ENCODE peak calls at places on chromosomes 6 and 20, in five cellular contexts. R, T, D, A and L are unnamed samples.

GRCh38 chr6:94269256-94269655 is 849.9 kb upstream of the EPHA7 start:
- DNase-seq in R (no peak), T (no peak), D (no peak), A (no peak), L (no peak)

GRCh38 chr6:76684881-76685280 is 612.4 kb upstream of the IMPG1 start:
- DNase-seq in R (no peak), T (peak; percentile 48), D (no peak), A (no peak), L (no peak)

GRCh38 chr20:33301192-33301930 is 18.3 kb downstream of the BPIFB1 start:
- DNase-seq in R (no peak), T (no peak), D (no peak), A (no peak), L (no peak)

GRCh38 chr20:47181056-47181862 is 175.2 kb downstream of the ZMYND8 start:
- DNase-seq in R (no peak), T (peak; percentile 61), D (no peak), A (peak; percentile 54), L (no peak)

GRCh38 chr6:149834513-149835481 is 29.4 kb downstream of the LRP11 start:
- DNase-seq in R (no peak), T (peak; percentile 60), D (no peak), A (peak; percentile 72), L (no peak)

GRCh38 chr20:23920936-23921335 is 41.4 kb upstream of the CST5 start:
- DNase-seq in R (no peak), T (no peak), D (no peak), A (no peak), L (no peak)

GRCh38 chr6:129402244-129402643 is 307.7 kb downstream of the ARHGAP18 start:
- DNase-seq in R (no peak), T (no peak), D (no peak), A (no peak), L (no peak)

GRCh38 chr6:89347825-89348224 is 4.7 kb downstream of the UBE2J1 start:
- DNase-seq in R (no peak), T (no peak), D (no peak), A (no peak), L (peak; percentile 55)

GRCh38 chr20:43550456-43550855 is 8.4 kb upstream of the SGK2 start:
- DNase-seq in R (no peak), T (peak; percentile 88), D (peak; percentile 64), A (no peak), L (no peak)

GRCh38 chr20:63861365-63861934 is at the start of gene ABHD16B:
- DNase-seq in R (peak; percentile 46), T (no peak), D (no peak), A (no peak), L (no peak)

GRCh38 chr6:91299544-91300491 is 712.9 kb upstream of the MAP3K7 start:
- DNase-seq in R (no peak), T (no peak), D (no peak), A (no peak), L (no peak)

GRCh38 chr6:10557886-10558285 is 36.7 kb downstream of the GCNT2 start:
- DNase-seq in R (no peak), T (no peak), D (no peak), A (no peak), L (no peak)

GRCh38 chr20:8549192-8549591 is 417.1 kb downstream of the PLCB1 start:
- DNase-seq in R (no peak), T (no peak), D (no peak), A (no peak), L (no peak)

GRCh38 chr6:12291785-12292604 is 1.8 kb downstream of the EDN1 start:
- DNase-seq in R (no peak), T (peak; percentile 75), D (peak; percentile 66), A (no peak), L (no peak)

GRCh38 chr6:46954819-46955520 is 33.2 kb upstream of the ADGRF5 start:
- DNase-seq in R (no peak), T (no peak), D (no peak), A (no peak), L (no peak)

GRCh38 chr20:38975539-38976120 is 13.5 kb downstream of the DHX35 start:
- DNase-seq in R (no peak), T (no peak), D (no peak), A (no peak), L (no peak)

GRCh38 chr6:110626442-110626841 is 150.0 kb upstream of the SLC22A16 start:
- DNase-seq in R (no peak), T (no peak), D (no peak), A (no peak), L (no peak)

GRCh38 chr6:79803917-79804316 is 143.4 kb downstream of the ELOVL4 start:
- DNase-seq in R (no peak), T (no peak), D (no peak), A (no peak), L (no peak)

GRCh38 chr6:19757036-19757435 is 80.1 kb upstream of the ID4 start:
- DNase-seq in R (no peak), T (no peak), D (no peak), A (no peak), L (no peak)

GRCh38 chr6:19753822-19754221 is 83.3 kb upstream of the ID4 start:
- DNase-seq in R (no peak), T (peak; percentile 5), D (no peak), A (no peak), L (no peak)

GRCh38 chr6:19754686-19755085 is 82.5 kb upstream of the ID4 start:
- DNase-seq in R (no peak), T (no peak), D (no peak), A (no peak), L (no peak)

GRCh38 chr6:19761114-19761513 is 76.1 kb upstream of the ID4 start:
- DNase-seq in R (no peak), T (no peak), D (no peak), A (no peak), L (no peak)

GRCh38 chr6:19759117-19759880 is 77.9 kb upstream of the ID4 start:
- DNase-seq in R (no peak), T (no peak), D (no peak), A (no peak), L (no peak)
- H3K4me3 ChIP-seq in R (no peak overlapping the region), T (no peak overlapping the region), D (no peak overlapping the region), A (no peak overlapping the region), L (no peak overlapping the region)

GRCh38 chr20:49583343-49583668 is 15.4 kb upstream of the PTGIS start:
- DNase-seq in R (no peak), T (no peak), D (no peak), A (no peak), L (no peak)

GRCh38 chr20:49580818-49581174 is 12.9 kb upstream of the PTGIS start:
- DNase-seq in R (no peak), T (no peak), D (no peak), A (no peak), L (no peak)

GRCh38 chr20:49581482-49581881 is 13.5 kb upstream of the PTGIS start:
- DNase-seq in R (no peak), T (no peak), D (no peak), A (no peak), L (no peak)

GRCh38 chr20:49583669-49584417 is 15.9 kb upstream of the PTGIS start:
- DNase-seq in R (peak; percentile 81), T (peak; percentile 94), D (peak; percentile 58), A (no peak), L (peak; percentile 56)

DNA sequence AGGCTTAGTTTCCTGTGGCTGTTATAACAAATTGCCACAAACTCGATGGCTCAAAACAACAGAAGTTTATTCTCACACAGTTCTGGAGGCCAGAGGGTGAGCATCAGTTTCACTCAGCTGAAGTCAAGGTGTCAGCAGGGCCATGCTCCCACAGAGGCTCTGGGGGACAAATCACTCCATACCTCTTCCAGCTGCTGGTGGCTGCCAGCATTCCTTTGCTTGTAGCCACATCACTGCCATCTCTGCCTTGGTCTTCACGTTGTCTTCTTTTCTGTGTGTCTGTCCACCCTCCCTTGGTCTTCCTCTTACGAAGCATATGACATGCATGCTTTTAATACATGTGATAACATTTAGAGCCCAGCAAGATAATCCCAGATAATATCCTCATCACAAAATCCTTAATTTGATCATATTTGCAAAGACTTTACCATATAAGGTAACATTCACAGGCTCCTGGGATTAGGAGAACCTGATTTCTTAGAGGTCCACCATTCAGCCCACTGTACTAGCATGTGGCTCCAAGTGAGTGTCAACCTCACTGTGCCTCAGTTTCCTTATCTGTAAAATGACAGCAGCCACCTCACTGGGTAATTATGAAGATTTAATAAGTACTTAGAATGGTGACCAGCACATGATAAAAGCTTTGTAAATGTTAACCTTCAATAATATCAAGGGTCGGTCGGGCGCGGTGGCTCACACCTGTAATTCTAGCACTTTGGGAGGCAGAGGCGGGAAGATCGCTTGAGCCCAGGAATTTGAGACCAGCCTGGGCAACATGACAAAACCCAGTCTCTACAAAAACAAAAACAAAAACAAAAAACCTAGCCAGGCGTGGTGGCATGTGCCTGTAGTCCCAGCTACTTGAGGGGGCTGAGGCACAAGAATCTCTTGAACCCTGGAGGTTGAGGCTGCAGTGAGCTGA is 14.7 kb upstream of the PTGIS start:
- DNase-seq in R (no peak), T (no peak), D (no peak), A (no peak), L (no peak)
- H3K4me1 ChIP-seq in R (no peaks in the 10 kb centered on the region), T (no peaks in the 10 kb centered on the region), D (no peaks in the 10 kb centered on the region), A (peaks cover 7% of the 10 kb centered on the region), L (peaks cover 55% of the 10 kb centered on the region)

GRCh38 chr6:75350808-75351207 is 66.2 kb upstream of the TMEM30A start:
- DNase-seq in R (no peak), T (no peak), D (no peak), A (no peak), L (no peak)
- H3K36me3 ChIP-seq in R (peaks cover 28% of the 10 kb centered on the region), T (no peaks in the 10 kb centered on the region), D (no peaks in the 10 kb centered on the region), A (no peaks in the 10 kb centered on the region), L (peaks cover 8% of the 10 kb centered on the region)

GRCh38 chr6:140078552-140079126 is 704.2 kb upstream of the CITED2 start:
- DNase-seq in R (no peak), T (no peak), D (no peak), A (no peak), L (no peak)
- H3K4me3 ChIP-seq in R (peak overlapping the region; percentile 5), T (no peak overlapping the region), D (no peak overlapping the region), A (no peak overlapping the region), L (no peak overlapping the region)

DNA sequence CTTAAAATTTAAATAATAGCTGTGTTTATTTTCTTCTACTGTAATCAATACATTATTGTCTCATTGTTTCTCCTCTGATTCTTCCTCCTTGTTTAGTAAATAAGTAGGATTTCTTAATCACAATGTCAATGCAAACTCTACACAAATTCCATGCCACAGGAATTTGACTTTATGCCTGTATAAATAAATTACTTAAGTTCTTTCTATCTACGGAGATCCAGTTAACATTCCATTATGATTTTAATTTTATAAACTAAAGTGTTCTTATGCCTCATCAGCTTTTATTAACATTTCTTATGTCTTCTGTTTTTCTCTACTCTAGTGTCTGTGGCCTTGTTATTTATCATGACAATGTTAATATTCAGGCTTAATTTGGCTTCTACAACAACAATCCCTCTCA is 1169.2 kb downstream of the GRIK2 start:
- DNase-seq in R (no peak), T (no peak), D (no peak), A (no peak), L (no peak)
- H3K4me1 ChIP-seq in R (no peaks in the 10 kb centered on the region), T (no peaks in the 10 kb centered on the region), D (no peaks in the 10 kb centered on the region), A (no peaks in the 10 kb centered on the region), L (no peaks in the 10 kb centered on the region)

DNA sequence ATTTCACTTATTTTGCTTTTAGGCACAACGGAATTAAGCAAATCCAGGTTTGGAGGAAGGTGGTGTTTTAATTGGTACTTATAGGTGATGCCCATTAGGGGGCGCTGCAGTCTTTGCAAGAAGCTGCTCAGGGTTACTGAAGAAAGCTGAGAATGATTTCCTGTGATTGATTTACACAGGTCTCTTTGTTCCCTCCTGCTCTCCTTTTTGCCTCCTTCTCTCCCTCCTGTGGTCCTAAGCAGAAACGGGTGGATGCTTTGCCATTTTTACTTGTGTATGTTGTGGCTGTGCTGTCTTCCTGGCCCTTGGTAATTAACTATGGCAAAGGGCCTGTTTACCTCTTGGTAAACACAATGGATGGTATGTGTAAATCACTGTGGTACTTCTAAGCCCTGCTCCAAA is 97.8 kb downstream of the ANKS1A start:
- DNase-seq in R (no peak), T (peak; percentile 78), D (peak; percentile 57), A (peak; percentile 36), L (peak; percentile 57)
- H3K36me3 ChIP-seq in R (peaks cover 82% of the 10 kb centered on the region), T (peaks cover 19% of the 10 kb centered on the region), D (no peaks in the 10 kb centered on the region), A (peaks cover 8% of the 10 kb centered on the region), L (peaks cover 88% of the 10 kb centered on the region)